ENCODE peak calls at places on chromosomes 2 and 18, in eight cellular contexts. One of them, this sample, is unnamed.
A peak's percentile ranks its signal among the peaks of the same experiment; 100 is the strongest.

GRCh38 chr18:74722237-74722636 is 124.6 kb downstream of the ZNF407 start:
- DNase-seq in stimulated activated CD8-positive, alpha-beta memory T cell treated with anti-CD3 and anti-CD28 coated beads, Interleukin-12 subunit alpha, Interleukin-12 subunit beta, amount 100 ng/mL, for 4 hours: no peak
- DNase-seq in GDM1: no peak
- DNase-seq in ascending aorta: no peak
- DNase-seq in activated naive CD8-positive, alpha-beta T cell treated with anti-CD3 and anti-CD28 coated beads, Interleukin-2, amount 10 ng/mL, durations not matched to agents 7 days and 5 days: no peak
- DNase-seq in activated CD8-positive, alpha-beta memory T cell treated with anti-CD3 and anti-CD28 coated beads, Interleukin-2, amount 10 ng/mL, durations not matched to agents 7 days and 5 days: no peak
- DNase-seq in Peyer's patch: no peak
- DNase-seq in T follicular helper cell: no peak
- DNase-seq in this sample: no peak

GRCh38 chr18:49521251-49521650 is 34.2 kb upstream of the C18orf32 start:
- DNase-seq in GDM1: no peak
- DNase-seq in T follicular helper cell: no peak
- DNase-seq in Peyer's patch: no peak
- DNase-seq in activated CD8-positive, alpha-beta memory T cell treated with anti-CD3 and anti-CD28 coated beads, Interleukin-2, amount 10 ng/mL, durations not matched to agents 7 days and 5 days: no peak
- DNase-seq in ascending aorta: peak; percentile 35
- DNase-seq in activated naive CD8-positive, alpha-beta T cell treated with anti-CD3 and anti-CD28 coated beads, Interleukin-2, amount 10 ng/mL, durations not matched to agents 7 days and 5 days: no peak
- DNase-seq in stimulated activated CD8-positive, alpha-beta memory T cell treated with anti-CD3 and anti-CD28 coated beads, Interleukin-12 subunit alpha, Interleukin-12 subunit beta, amount 100 ng/mL, for 4 hours: no peak
- DNase-seq in this sample: no peak

GRCh38 chr2:223494987-223495386 is 107.2 kb downstream of the SCG2 start:
- DNase-seq in T follicular helper cell: no peak
- DNase-seq in activated naive CD8-positive, alpha-beta T cell treated with anti-CD3 and anti-CD28 coated beads, Interleukin-2, amount 10 ng/mL, durations not matched to agents 7 days and 5 days: no peak
- DNase-seq in ascending aorta: no peak
- DNase-seq in Peyer's patch: no peak
- DNase-seq in activated CD8-positive, alpha-beta memory T cell treated with anti-CD3 and anti-CD28 coated beads, Interleukin-2, amount 10 ng/mL, durations not matched to agents 7 days and 5 days: no peak
- DNase-seq in GDM1: no peak
- DNase-seq in stimulated activated CD8-positive, alpha-beta memory T cell treated with anti-CD3 and anti-CD28 coated beads, Interleukin-12 subunit alpha, Interleukin-12 subunit beta, amount 100 ng/mL, for 4 hours: no peak
- DNase-seq in this sample: no peak

GRCh38 chr2:43340945-43341356 is 114.5 kb upstream of the ZFP36L2 start:
- DNase-seq in Peyer's patch: no peak
- DNase-seq in T follicular helper cell: no peak
- DNase-seq in activated CD8-positive, alpha-beta memory T cell treated with anti-CD3 and anti-CD28 coated beads, Interleukin-2, amount 10 ng/mL, durations not matched to agents 7 days and 5 days: no peak
- DNase-seq in GDM1: no peak
- DNase-seq in activated naive CD8-positive, alpha-beta T cell treated with anti-CD3 and anti-CD28 coated beads, Interleukin-2, amount 10 ng/mL, durations not matched to agents 7 days and 5 days: no peak
- DNase-seq in stimulated activated CD8-positive, alpha-beta memory T cell treated with anti-CD3 and anti-CD28 coated beads, Interleukin-12 subunit alpha, Interleukin-12 subunit beta, amount 100 ng/mL, for 4 hours: no peak
- DNase-seq in ascending aorta: no peak
- DNase-seq in this sample: no peak

GRCh38 chr2:64540615-64541014 is 16.5 kb downstream of the AFTPH start:
- DNase-seq in GDM1: no peak
- DNase-seq in stimulated activated CD8-positive, alpha-beta memory T cell treated with anti-CD3 and anti-CD28 coated beads, Interleukin-12 subunit alpha, Interleukin-12 subunit beta, amount 100 ng/mL, for 4 hours: no peak
- DNase-seq in T follicular helper cell: no peak
- DNase-seq in ascending aorta: no peak
- DNase-seq in activated naive CD8-positive, alpha-beta T cell treated with anti-CD3 and anti-CD28 coated beads, Interleukin-2, amount 10 ng/mL, durations not matched to agents 7 days and 5 days: no peak
- DNase-seq in activated CD8-positive, alpha-beta memory T cell treated with anti-CD3 and anti-CD28 coated beads, Interleukin-2, amount 10 ng/mL, durations not matched to agents 7 days and 5 days: no peak
- DNase-seq in Peyer's patch: no peak
- DNase-seq in this sample: no peak

GRCh38 chr2:57075226-57075625 is 891.4 kb downstream of the CCDC85A start:
- DNase-seq in ascending aorta: no peak
- DNase-seq in stimulated activated CD8-positive, alpha-beta memory T cell treated with anti-CD3 and anti-CD28 coated beads, Interleukin-12 subunit alpha, Interleukin-12 subunit beta, amount 100 ng/mL, for 4 hours: no peak
- DNase-seq in GDM1: no peak
- DNase-seq in Peyer's patch: no peak
- DNase-seq in activated naive CD8-positive, alpha-beta T cell treated with anti-CD3 and anti-CD28 coated beads, Interleukin-2, amount 10 ng/mL, durations not matched to agents 7 days and 5 days: no peak
- DNase-seq in T follicular helper cell: no peak
- DNase-seq in activated CD8-positive, alpha-beta memory T cell treated with anti-CD3 and anti-CD28 coated beads, Interleukin-2, amount 10 ng/mL, durations not matched to agents 7 days and 5 days: no peak
- DNase-seq in this sample: no peak

GRCh38 chr2:75608684-75609333 is 37.8 kb upstream of the MRPL19 start:
- DNase-seq in GDM1: peak; percentile 7
- DNase-seq in stimulated activated CD8-positive, alpha-beta memory T cell treated with anti-CD3 and anti-CD28 coated beads, Interleukin-12 subunit alpha, Interleukin-12 subunit beta, amount 100 ng/mL, for 4 hours: peak; percentile 15
- DNase-seq in Peyer's patch: peak; percentile 81
- DNase-seq in activated naive CD8-positive, alpha-beta T cell treated with anti-CD3 and anti-CD28 coated beads, Interleukin-2, amount 10 ng/mL, durations not matched to agents 7 days and 5 days: peak; percentile 71
- DNase-seq in T follicular helper cell: peak; percentile 5
- DNase-seq in activated CD8-positive, alpha-beta memory T cell treated with anti-CD3 and anti-CD28 coated beads, Interleukin-2, amount 10 ng/mL, durations not matched to agents 7 days and 5 days: peak; percentile 50
- DNase-seq in ascending aorta: no peak
- DNase-seq in this sample: peak; percentile 77

GRCh38 chr2:43225788-43226557 is 433 bp downstream of the ZFP36L2 start:
- DNase-seq in ascending aorta: peak; percentile 74
- DNase-seq in GDM1: peak; percentile 67
- DNase-seq in T follicular helper cell: no peak
- DNase-seq in Peyer's patch: peak; percentile 86
- DNase-seq in activated naive CD8-positive, alpha-beta T cell treated with anti-CD3 and anti-CD28 coated beads, Interleukin-2, amount 10 ng/mL, durations not matched to agents 7 days and 5 days: peak; percentile 82
- DNase-seq in activated CD8-positive, alpha-beta memory T cell treated with anti-CD3 and anti-CD28 coated beads, Interleukin-2, amount 10 ng/mL, durations not matched to agents 7 days and 5 days: peak; percentile 83
- DNase-seq in stimulated activated CD8-positive, alpha-beta memory T cell treated with anti-CD3 and anti-CD28 coated beads, Interleukin-12 subunit alpha, Interleukin-12 subunit beta, amount 100 ng/mL, for 4 hours: peak; percentile 63
- DNase-seq in this sample: no peak

GRCh38 chr18:62876828-62877227 is 161.5 kb downstream of the PHLPP1 start:
- DNase-seq in GDM1: no peak
- DNase-seq in Peyer's patch: no peak
- DNase-seq in ascending aorta: no peak
- DNase-seq in activated CD8-positive, alpha-beta memory T cell treated with anti-CD3 and anti-CD28 coated beads, Interleukin-2, amount 10 ng/mL, durations not matched to agents 7 days and 5 days: no peak
- DNase-seq in stimulated activated CD8-positive, alpha-beta memory T cell treated with anti-CD3 and anti-CD28 coated beads, Interleukin-12 subunit alpha, Interleukin-12 subunit beta, amount 100 ng/mL, for 4 hours: no peak
- DNase-seq in activated naive CD8-positive, alpha-beta T cell treated with anti-CD3 and anti-CD28 coated beads, Interleukin-2, amount 10 ng/mL, durations not matched to agents 7 days and 5 days: no peak
- DNase-seq in T follicular helper cell: no peak
- DNase-seq in this sample: no peak

GRCh38 chr2:43754180-43754579 is 19.7 kb upstream of the DYNC2LI1 start:
- DNase-seq in GDM1: no peak
- DNase-seq in T follicular helper cell: no peak
- DNase-seq in stimulated activated CD8-positive, alpha-beta memory T cell treated with anti-CD3 and anti-CD28 coated beads, Interleukin-12 subunit alpha, Interleukin-12 subunit beta, amount 100 ng/mL, for 4 hours: no peak
- DNase-seq in ascending aorta: no peak
- DNase-seq in activated CD8-positive, alpha-beta memory T cell treated with anti-CD3 and anti-CD28 coated beads, Interleukin-2, amount 10 ng/mL, durations not matched to agents 7 days and 5 days: no peak
- DNase-seq in Peyer's patch: no peak
- DNase-seq in activated naive CD8-positive, alpha-beta T cell treated with anti-CD3 and anti-CD28 coated beads, Interleukin-2, amount 10 ng/mL, durations not matched to agents 7 days and 5 days: no peak
- DNase-seq in this sample: no peak

GRCh38 chr2:127826047-127826446 is 15.1 kb upstream of the WDR33 start:
- DNase-seq in activated CD8-positive, alpha-beta memory T cell treated with anti-CD3 and anti-CD28 coated beads, Interleukin-2, amount 10 ng/mL, durations not matched to agents 7 days and 5 days: no peak
- DNase-seq in activated naive CD8-positive, alpha-beta T cell treated with anti-CD3 and anti-CD28 coated beads, Interleukin-2, amount 10 ng/mL, durations not matched to agents 7 days and 5 days: no peak
- DNase-seq in ascending aorta: no peak
- DNase-seq in T follicular helper cell: no peak
- DNase-seq in stimulated activated CD8-positive, alpha-beta memory T cell treated with anti-CD3 and anti-CD28 coated beads, Interleukin-12 subunit alpha, Interleukin-12 subunit beta, amount 100 ng/mL, for 4 hours: no peak
- DNase-seq in Peyer's patch: no peak
- DNase-seq in GDM1: no peak
- DNase-seq in this sample: no peak

GRCh38 chr2:2613279-2614199 is 282.5 kb upstream of the MYT1L start:
- DNase-seq in ascending aorta: peak; percentile 87
- DNase-seq in activated naive CD8-positive, alpha-beta T cell treated with anti-CD3 and anti-CD28 coated beads, Interleukin-2, amount 10 ng/mL, durations not matched to agents 7 days and 5 days: peak; percentile 85
- DNase-seq in Peyer's patch: peak; percentile 53
- DNase-seq in stimulated activated CD8-positive, alpha-beta memory T cell treated with anti-CD3 and anti-CD28 coated beads, Interleukin-12 subunit alpha, Interleukin-12 subunit beta, amount 100 ng/mL, for 4 hours: peak; percentile 51
- DNase-seq in T follicular helper cell: peak; percentile 84
- DNase-seq in GDM1: no peak
- DNase-seq in activated CD8-positive, alpha-beta memory T cell treated with anti-CD3 and anti-CD28 coated beads, Interleukin-2, amount 10 ng/mL, durations not matched to agents 7 days and 5 days: peak; percentile 91
- DNase-seq in this sample: peak; percentile 98

GRCh38 chr2:200635251-200635650 is 49.4 kb downstream of the AOX1 start:
- DNase-seq in T follicular helper cell: no peak
- DNase-seq in ascending aorta: no peak
- DNase-seq in Peyer's patch: no peak
- DNase-seq in activated CD8-positive, alpha-beta memory T cell treated with anti-CD3 and anti-CD28 coated beads, Interleukin-2, amount 10 ng/mL, durations not matched to agents 7 days and 5 days: no peak
- DNase-seq in GDM1: no peak
- DNase-seq in stimulated activated CD8-positive, alpha-beta memory T cell treated with anti-CD3 and anti-CD28 coated beads, Interleukin-12 subunit alpha, Interleukin-12 subunit beta, amount 100 ng/mL, for 4 hours: no peak
- DNase-seq in activated naive CD8-positive, alpha-beta T cell treated with anti-CD3 and anti-CD28 coated beads, Interleukin-2, amount 10 ng/mL, durations not matched to agents 7 days and 5 days: no peak
- DNase-seq in this sample: no peak

GRCh38 chr2:134271758-134272157 is 17.9 kb downstream of the MGAT5 start:
- DNase-seq in GDM1: no peak
- DNase-seq in T follicular helper cell: no peak
- DNase-seq in activated naive CD8-positive, alpha-beta T cell treated with anti-CD3 and anti-CD28 coated beads, Interleukin-2, amount 10 ng/mL, durations not matched to agents 7 days and 5 days: no peak
- DNase-seq in ascending aorta: no peak
- DNase-seq in stimulated activated CD8-positive, alpha-beta memory T cell treated with anti-CD3 and anti-CD28 coated beads, Interleukin-12 subunit alpha, Interleukin-12 subunit beta, amount 100 ng/mL, for 4 hours: no peak
- DNase-seq in Peyer's patch: no peak
- DNase-seq in activated CD8-positive, alpha-beta memory T cell treated with anti-CD3 and anti-CD28 coated beads, Interleukin-2, amount 10 ng/mL, durations not matched to agents 7 days and 5 days: no peak
- DNase-seq in this sample: peak; percentile 44

GRCh38 chr18:21053127-21053526 is 58.5 kb downstream of the ROCK1 start:
- DNase-seq in activated CD8-positive, alpha-beta memory T cell treated with anti-CD3 and anti-CD28 coated beads, Interleukin-2, amount 10 ng/mL, durations not matched to agents 7 days and 5 days: no peak
- DNase-seq in stimulated activated CD8-positive, alpha-beta memory T cell treated with anti-CD3 and anti-CD28 coated beads, Interleukin-12 subunit alpha, Interleukin-12 subunit beta, amount 100 ng/mL, for 4 hours: no peak
- DNase-seq in ascending aorta: no peak
- DNase-seq in activated naive CD8-positive, alpha-beta T cell treated with anti-CD3 and anti-CD28 coated beads, Interleukin-2, amount 10 ng/mL, durations not matched to agents 7 days and 5 days: no peak
- DNase-seq in GDM1: no peak
- DNase-seq in Peyer's patch: no peak
- DNase-seq in T follicular helper cell: no peak
- DNase-seq in this sample: peak; percentile 47

GRCh38 chr2:31235504-31235902 is 1.6 kb downstream of the EHD3 start:
- DNase-seq in GDM1: no peak
- DNase-seq in activated CD8-positive, alpha-beta memory T cell treated with anti-CD3 and anti-CD28 coated beads, Interleukin-2, amount 10 ng/mL, durations not matched to agents 7 days and 5 days: no peak
- DNase-seq in Peyer's patch: no peak
- DNase-seq in activated naive CD8-positive, alpha-beta T cell treated with anti-CD3 and anti-CD28 coated beads, Interleukin-2, amount 10 ng/mL, durations not matched to agents 7 days and 5 days: no peak
- DNase-seq in stimulated activated CD8-positive, alpha-beta memory T cell treated with anti-CD3 and anti-CD28 coated beads, Interleukin-12 subunit alpha, Interleukin-12 subunit beta, amount 100 ng/mL, for 4 hours: no peak
- DNase-seq in T follicular helper cell: no peak
- DNase-seq in ascending aorta: peak; percentile 79
- DNase-seq in this sample: peak; percentile 61

GRCh38 chr2:231917280-231918088 is 8.7 kb downstream of the NPPC start:
- DNase-seq in stimulated activated CD8-positive, alpha-beta memory T cell treated with anti-CD3 and anti-CD28 coated beads, Interleukin-12 subunit alpha, Interleukin-12 subunit beta, amount 100 ng/mL, for 4 hours: no peak
- DNase-seq in Peyer's patch: peak; percentile 45
- DNase-seq in activated naive CD8-positive, alpha-beta T cell treated with anti-CD3 and anti-CD28 coated beads, Interleukin-2, amount 10 ng/mL, durations not matched to agents 7 days and 5 days: peak; percentile 25
- DNase-seq in GDM1: no peak
- DNase-seq in activated CD8-positive, alpha-beta memory T cell treated with anti-CD3 and anti-CD28 coated beads, Interleukin-2, amount 10 ng/mL, durations not matched to agents 7 days and 5 days: no peak
- DNase-seq in ascending aorta: no peak
- DNase-seq in T follicular helper cell: no peak
- DNase-seq in this sample: no peak

GRCh38 chr2:163369111-163369510 is 366.7 kb downstream of the FIGN start:
- DNase-seq in T follicular helper cell: no peak
- DNase-seq in activated naive CD8-positive, alpha-beta T cell treated with anti-CD3 and anti-CD28 coated beads, Interleukin-2, amount 10 ng/mL, durations not matched to agents 7 days and 5 days: no peak
- DNase-seq in ascending aorta: no peak
- DNase-seq in activated CD8-positive, alpha-beta memory T cell treated with anti-CD3 and anti-CD28 coated beads, Interleukin-2, amount 10 ng/mL, durations not matched to agents 7 days and 5 days: no peak
- DNase-seq in GDM1: no peak
- DNase-seq in Peyer's patch: no peak
- DNase-seq in stimulated activated CD8-positive, alpha-beta memory T cell treated with anti-CD3 and anti-CD28 coated beads, Interleukin-12 subunit alpha, Interleukin-12 subunit beta, amount 100 ng/mL, for 4 hours: no peak
- DNase-seq in this sample: no peak

GRCh38 chr2:239514753-239515152 is 113.9 kb upstream of the HDAC4 start:
- DNase-seq in T follicular helper cell: no peak
- DNase-seq in Peyer's patch: no peak
- DNase-seq in activated CD8-positive, alpha-beta memory T cell treated with anti-CD3 and anti-CD28 coated beads, Interleukin-2, amount 10 ng/mL, durations not matched to agents 7 days and 5 days: no peak
- DNase-seq in GDM1: no peak
- DNase-seq in activated naive CD8-positive, alpha-beta T cell treated with anti-CD3 and anti-CD28 coated beads, Interleukin-2, amount 10 ng/mL, durations not matched to agents 7 days and 5 days: no peak
- DNase-seq in ascending aorta: no peak
- DNase-seq in stimulated activated CD8-positive, alpha-beta memory T cell treated with anti-CD3 and anti-CD28 coated beads, Interleukin-12 subunit alpha, Interleukin-12 subunit beta, amount 100 ng/mL, for 4 hours: no peak
- DNase-seq in this sample: no peak

GRCh38 chr2:236928353-236929153 is 157.1 kb upstream of the COPS8 start:
- DNase-seq in GDM1: no peak
- DNase-seq in activated naive CD8-positive, alpha-beta T cell treated with anti-CD3 and anti-CD28 coated beads, Interleukin-2, amount 10 ng/mL, durations not matched to agents 7 days and 5 days: no peak
- DNase-seq in Peyer's patch: no peak
- DNase-seq in T follicular helper cell: no peak
- DNase-seq in ascending aorta: no peak
- DNase-seq in activated CD8-positive, alpha-beta memory T cell treated with anti-CD3 and anti-CD28 coated beads, Interleukin-2, amount 10 ng/mL, durations not matched to agents 7 days and 5 days: no peak
- DNase-seq in stimulated activated CD8-positive, alpha-beta memory T cell treated with anti-CD3 and anti-CD28 coated beads, Interleukin-12 subunit alpha, Interleukin-12 subunit beta, amount 100 ng/mL, for 4 hours: no peak
- DNase-seq in this sample: no peak

GRCh38 chr2:176117823-176118376 is 1.3 kb downstream of the HOXD10 start:
- DNase-seq in stimulated activated CD8-positive, alpha-beta memory T cell treated with anti-CD3 and anti-CD28 coated beads, Interleukin-12 subunit alpha, Interleukin-12 subunit beta, amount 100 ng/mL, for 4 hours: no peak
- DNase-seq in activated CD8-positive, alpha-beta memory T cell treated with anti-CD3 and anti-CD28 coated beads, Interleukin-2, amount 10 ng/mL, durations not matched to agents 7 days and 5 days: no peak
- DNase-seq in T follicular helper cell: no peak
- DNase-seq in GDM1: no peak
- DNase-seq in ascending aorta: no peak
- DNase-seq in activated naive CD8-positive, alpha-beta T cell treated with anti-CD3 and anti-CD28 coated beads, Interleukin-2, amount 10 ng/mL, durations not matched to agents 7 days and 5 days: no peak
- DNase-seq in Peyer's patch: no peak
- DNase-seq in this sample: no peak

GRCh38 chr2:198968585-198968984 is 489.2 kb downstream of the SATB2 start:
- DNase-seq in T follicular helper cell: no peak
- DNase-seq in Peyer's patch: no peak
- DNase-seq in activated CD8-positive, alpha-beta memory T cell treated with anti-CD3 and anti-CD28 coated beads, Interleukin-2, amount 10 ng/mL, durations not matched to agents 7 days and 5 days: no peak
- DNase-seq in GDM1: no peak
- DNase-seq in activated naive CD8-positive, alpha-beta T cell treated with anti-CD3 and anti-CD28 coated beads, Interleukin-2, amount 10 ng/mL, durations not matched to agents 7 days and 5 days: no peak
- DNase-seq in stimulated activated CD8-positive, alpha-beta memory T cell treated with anti-CD3 and anti-CD28 coated beads, Interleukin-12 subunit alpha, Interleukin-12 subunit beta, amount 100 ng/mL, for 4 hours: no peak
- DNase-seq in ascending aorta: no peak
- DNase-seq in this sample: no peak

GRCh38 chr2:16254356-16254965 is 314.1 kb downstream of the MYCN start:
- DNase-seq in activated CD8-positive, alpha-beta memory T cell treated with anti-CD3 and anti-CD28 coated beads, Interleukin-2, amount 10 ng/mL, durations not matched to agents 7 days and 5 days: no peak
- DNase-seq in activated naive CD8-positive, alpha-beta T cell treated with anti-CD3 and anti-CD28 coated beads, Interleukin-2, amount 10 ng/mL, durations not matched to agents 7 days and 5 days: no peak
- DNase-seq in T follicular helper cell: no peak
- DNase-seq in ascending aorta: no peak
- DNase-seq in GDM1: no peak
- DNase-seq in stimulated activated CD8-positive, alpha-beta memory T cell treated with anti-CD3 and anti-CD28 coated beads, Interleukin-12 subunit alpha, Interleukin-12 subunit beta, amount 100 ng/mL, for 4 hours: no peak
- DNase-seq in Peyer's patch: no peak
- DNase-seq in this sample: no peak

GRCh38 chr2:55175254-55176093 is 56.6 kb downstream of the CLHC1 start:
- DNase-seq in stimulated activated CD8-positive, alpha-beta memory T cell treated with anti-CD3 and anti-CD28 coated beads, Interleukin-12 subunit alpha, Interleukin-12 subunit beta, amount 100 ng/mL, for 4 hours: no peak
- DNase-seq in ascending aorta: no peak
- DNase-seq in Peyer's patch: no peak
- DNase-seq in activated CD8-positive, alpha-beta memory T cell treated with anti-CD3 and anti-CD28 coated beads, Interleukin-2, amount 10 ng/mL, durations not matched to agents 7 days and 5 days: no peak
- DNase-seq in T follicular helper cell: no peak
- DNase-seq in GDM1: no peak
- DNase-seq in activated naive CD8-positive, alpha-beta T cell treated with anti-CD3 and anti-CD28 coated beads, Interleukin-2, amount 10 ng/mL, durations not matched to agents 7 days and 5 days: no peak
- DNase-seq in this sample: peak; percentile 71

GRCh38 chr2:196101325-196101981 is 32.8 kb upstream of the DNAH7 start:
- DNase-seq in stimulated activated CD8-positive, alpha-beta memory T cell treated with anti-CD3 and anti-CD28 coated beads, Interleukin-12 subunit alpha, Interleukin-12 subunit beta, amount 100 ng/mL, for 4 hours: no peak
- DNase-seq in activated CD8-positive, alpha-beta memory T cell treated with anti-CD3 and anti-CD28 coated beads, Interleukin-2, amount 10 ng/mL, durations not matched to agents 7 days and 5 days: no peak
- DNase-seq in activated naive CD8-positive, alpha-beta T cell treated with anti-CD3 and anti-CD28 coated beads, Interleukin-2, amount 10 ng/mL, durations not matched to agents 7 days and 5 days: no peak
- DNase-seq in ascending aorta: no peak
- DNase-seq in GDM1: no peak
- DNase-seq in Peyer's patch: no peak
- DNase-seq in T follicular helper cell: no peak
- DNase-seq in this sample: no peak

GRCh38 chr2:101981484-101981883 is 10.3 kb upstream of the IL1R2 start:
- DNase-seq in activated CD8-positive, alpha-beta memory T cell treated with anti-CD3 and anti-CD28 coated beads, Interleukin-2, amount 10 ng/mL, durations not matched to agents 7 days and 5 days: peak; percentile 44
- DNase-seq in T follicular helper cell: no peak
- DNase-seq in GDM1: no peak
- DNase-seq in stimulated activated CD8-positive, alpha-beta memory T cell treated with anti-CD3 and anti-CD28 coated beads, Interleukin-12 subunit alpha, Interleukin-12 subunit beta, amount 100 ng/mL, for 4 hours: peak; percentile 4
- DNase-seq in activated naive CD8-positive, alpha-beta T cell treated with anti-CD3 and anti-CD28 coated beads, Interleukin-2, amount 10 ng/mL, durations not matched to agents 7 days and 5 days: no peak
- DNase-seq in ascending aorta: no peak
- DNase-seq in Peyer's patch: no peak
- DNase-seq in this sample: no peak

GRCh38 chr18:30328839-30329238 is 713.7 kb downstream of the DSC3 start:
- DNase-seq in ascending aorta: no peak
- DNase-seq in stimulated activated CD8-positive, alpha-beta memory T cell treated with anti-CD3 and anti-CD28 coated beads, Interleukin-12 subunit alpha, Interleukin-12 subunit beta, amount 100 ng/mL, for 4 hours: no peak
- DNase-seq in activated CD8-positive, alpha-beta memory T cell treated with anti-CD3 and anti-CD28 coated beads, Interleukin-2, amount 10 ng/mL, durations not matched to agents 7 days and 5 days: no peak
- DNase-seq in GDM1: no peak
- DNase-seq in T follicular helper cell: no peak
- DNase-seq in activated naive CD8-positive, alpha-beta T cell treated with anti-CD3 and anti-CD28 coated beads, Interleukin-2, amount 10 ng/mL, durations not matched to agents 7 days and 5 days: no peak
- DNase-seq in Peyer's patch: no peak
- DNase-seq in this sample: no peak

GRCh38 chr18:79899609-79900435 is 51.6 kb downstream of the SLC66A2 start:
- DNase-seq in activated naive CD8-positive, alpha-beta T cell treated with anti-CD3 and anti-CD28 coated beads, Interleukin-2, amount 10 ng/mL, durations not matched to agents 7 days and 5 days: no peak
- DNase-seq in T follicular helper cell: no peak
- DNase-seq in ascending aorta: no peak
- DNase-seq in GDM1: no peak
- DNase-seq in Peyer's patch: peak; percentile 42
- DNase-seq in stimulated activated CD8-positive, alpha-beta memory T cell treated with anti-CD3 and anti-CD28 coated beads, Interleukin-12 subunit alpha, Interleukin-12 subunit beta, amount 100 ng/mL, for 4 hours: no peak
- DNase-seq in activated CD8-positive, alpha-beta memory T cell treated with anti-CD3 and anti-CD28 coated beads, Interleukin-2, amount 10 ng/mL, durations not matched to agents 7 days and 5 days: no peak
- DNase-seq in this sample: no peak

GRCh38 chr2:33265584-33266338 is 210.7 kb upstream of the RASGRP3 start:
- DNase-seq in ascending aorta: no peak
- DNase-seq in Peyer's patch: no peak
- DNase-seq in stimulated activated CD8-positive, alpha-beta memory T cell treated with anti-CD3 and anti-CD28 coated beads, Interleukin-12 subunit alpha, Interleukin-12 subunit beta, amount 100 ng/mL, for 4 hours: no peak
- DNase-seq in GDM1: no peak
- DNase-seq in activated CD8-positive, alpha-beta memory T cell treated with anti-CD3 and anti-CD28 coated beads, Interleukin-2, amount 10 ng/mL, durations not matched to agents 7 days and 5 days: no peak
- DNase-seq in activated naive CD8-positive, alpha-beta T cell treated with anti-CD3 and anti-CD28 coated beads, Interleukin-2, amount 10 ng/mL, durations not matched to agents 7 days and 5 days: no peak
- DNase-seq in T follicular helper cell: no peak
- DNase-seq in this sample: no peak

GRCh38 chr2:185014076-185014475 is 415.7 kb downstream of the ZNF804A start:
- DNase-seq in GDM1: no peak
- DNase-seq in activated CD8-positive, alpha-beta memory T cell treated with anti-CD3 and anti-CD28 coated beads, Interleukin-2, amount 10 ng/mL, durations not matched to agents 7 days and 5 days: no peak
- DNase-seq in T follicular helper cell: no peak
- DNase-seq in Peyer's patch: no peak
- DNase-seq in ascending aorta: no peak
- DNase-seq in activated naive CD8-positive, alpha-beta T cell treated with anti-CD3 and anti-CD28 coated beads, Interleukin-2, amount 10 ng/mL, durations not matched to agents 7 days and 5 days: no peak
- DNase-seq in stimulated activated CD8-positive, alpha-beta memory T cell treated with anti-CD3 and anti-CD28 coated beads, Interleukin-12 subunit alpha, Interleukin-12 subunit beta, amount 100 ng/mL, for 4 hours: no peak
- DNase-seq in this sample: no peak

GRCh38 chr2:198546091-198546490 is 741.7 kb downstream of the PLCL1 start:
- DNase-seq in stimulated activated CD8-positive, alpha-beta memory T cell treated with anti-CD3 and anti-CD28 coated beads, Interleukin-12 subunit alpha, Interleukin-12 subunit beta, amount 100 ng/mL, for 4 hours: no peak
- DNase-seq in ascending aorta: no peak
- DNase-seq in T follicular helper cell: no peak
- DNase-seq in Peyer's patch: no peak
- DNase-seq in activated CD8-positive, alpha-beta memory T cell treated with anti-CD3 and anti-CD28 coated beads, Interleukin-2, amount 10 ng/mL, durations not matched to agents 7 days and 5 days: no peak
- DNase-seq in GDM1: no peak
- DNase-seq in activated naive CD8-positive, alpha-beta T cell treated with anti-CD3 and anti-CD28 coated beads, Interleukin-2, amount 10 ng/mL, durations not matched to agents 7 days and 5 days: no peak
- DNase-seq in this sample: no peak

This sample was measured in cerebellar cortex.